ENCODE peak calls at places on chromosomes 7 and 10, in ten cellular contexts. M is IMR-90, L is fibroblast of mammary gland, U is neural progenitor cell, C is neuronal stem cell, K is breast epithelium, X is foreskin fibroblast, G is GM23248, B is lower leg skin, R is tibial nerve. I is an unnamed sample.

GRCh38 chr7:74312418-74313021 is 23.3 kb downstream of the CLIP2 start:
- DNase-seq in L (no peak), U (no peak), C (no peak), K (peak; percentile 58), B (peak; percentile 88), M (no peak), R (no peak), G (no peak), X (no peak), I (no peak)

GRCh38 chr10:103637855-103638561 is 144.5 kb downstream of the NEURL1 start:
- DNase-seq in X (peak; percentile 92), K (peak; percentile 86), B (no peak), U (peak; percentile 33), R (peak; percentile 76), C (no peak), L (peak; percentile 94), G (peak; percentile 98), M (peak; percentile 92), I (peak; percentile 92)

GRCh38 chr10:52347327-52347667 is 33.2 kb downstream of the DKK1 start:
- DNase-seq in C (no peak), B (no peak), R (no peak), K (no peak), X (no peak), G (no peak), U (no peak), M (no peak), L (no peak), I (no peak)

GRCh38 chr7:108324053-108325038 is 131.9 kb downstream of the NRCAM start:
- DNase-seq in K (no peak), U (peak; percentile 36), X (no peak), G (no peak), C (no peak), B (no peak), M (no peak), R (no peak), L (no peak), I (no peak)

GRCh38 chr10:3473271-3473670 is 300.7 kb upstream of the PITRM1 start:
- DNase-seq in G (no peak), C (no peak), M (no peak), B (peak; percentile 84), L (no peak), R (no peak), X (no peak), U (no peak), K (peak; percentile 54), I (no peak)

GRCh38 chr7:98214811-98215321 is 3.6 kb downstream of the BHLHA15 start:
- DNase-seq in L (no peak), G (no peak), K (no peak), R (no peak), M (no peak), B (no peak), U (no peak), X (no peak), C (no peak), I (no peak)

GRCh38 chr7:150986099-150986512 is 4.7 kb upstream of the NOS3 start:
- DNase-seq in G (peak; percentile 70), L (peak; percentile 45), B (no peak), M (peak; percentile 48), R (peak; percentile 25), U (peak; percentile 85), K (no peak), X (peak; percentile 78), C (no peak), I (peak; percentile 38)

GRCh38 chr7:25926009-25926408 is 226.0 kb upstream of the NFE2L3 start:
- DNase-seq in G (peak; percentile 28), C (no peak), R (no peak), M (no peak), B (no peak), L (no peak), X (no peak), K (no peak), U (no peak), I (no peak)

GRCh38 chr10:1127629-1128028 is 71.4 kb downstream of the WDR37 start:
- DNase-seq in B (no peak), R (no peak), C (no peak), K (no peak), G (no peak), U (no peak), X (no peak), M (no peak), L (no peak), I (no peak)

GRCh38 chr7:79434867-79435266 is 18.6 kb downstream of the MAGI2 start:
- DNase-seq in L (no peak), K (no peak), R (no peak), M (no peak), U (no peak), X (peak; percentile 60), B (no peak), G (no peak), C (no peak), I (no peak)

GRCh38 chr7:79434098-79434497 is 19.4 kb downstream of the MAGI2 start:
- DNase-seq in L (peak; percentile 87), B (no peak), G (peak; percentile 92), K (no peak), U (no peak), C (no peak), R (no peak), M (peak; percentile 90), X (peak; percentile 81), I (peak; percentile 80)

GRCh38 chr7:79430391-79430790 is 23.1 kb downstream of the MAGI2 start:
- DNase-seq in G (no peak), L (no peak), U (no peak), B (no peak), M (no peak), X (no peak), C (no peak), K (no peak), R (no peak), I (no peak)

DNA sequence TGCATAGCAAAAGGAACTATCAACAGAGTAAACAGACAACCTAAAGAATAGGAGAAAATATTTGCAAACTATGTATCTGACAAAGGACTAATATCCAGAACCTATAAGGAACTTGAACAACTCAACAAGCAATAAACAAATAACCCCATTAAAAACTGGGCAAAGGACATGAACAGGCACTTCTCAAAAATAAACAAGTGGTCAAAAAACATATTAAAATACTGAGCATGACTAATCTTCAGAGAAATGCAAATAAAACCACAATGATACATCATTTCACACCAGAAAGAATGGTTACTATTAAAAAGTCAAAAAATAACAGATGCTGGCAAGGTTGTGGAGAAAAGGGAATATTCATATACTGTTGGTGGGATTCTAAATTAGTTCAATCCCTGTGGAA is 17.1 kb downstream of the MAGI2 start:
- DNase-seq in L (peak; percentile 48), C (no peak), X (peak; percentile 29), M (no peak), K (no peak), B (no peak), R (no peak), U (no peak), G (peak; percentile 37), I (no peak)
- H3K4me3 ChIP-seq in L (no peak overlapping the region), C (no peak overlapping the region), X (no peak overlapping the region), M (no peak overlapping the region), K (no peak overlapping the region), B (no peak overlapping the region), R (no peak overlapping the region), U (no peak overlapping the region), G (no peak overlapping the region), I (no peak overlapping the region)

GRCh38 chr10:87817291-87817872 is 644 bp downstream of the ATAD1 start:
- DNase-seq in R (no peak), M (peak; percentile 8), B (no peak), C (no peak), G (peak; percentile 33), U (no peak), X (peak; percentile 8), L (no peak), K (no peak), I (no peak)

GRCh38 chr10:87817873-87818504 is at the start of gene ATAD1:
- DNase-seq in X (peak; percentile 94), G (peak; percentile 92), U (peak; percentile 89), B (peak; percentile 94), M (peak; percentile 80), C (peak; percentile 78), L (peak; percentile 72), R (peak; percentile 55), K (peak; percentile 77), I (peak; percentile 82)

GRCh38 chr10:87816842-87817178 is 1.2 kb downstream of the ATAD1 start:
- DNase-seq in B (no peak), G (peak; percentile 30), C (no peak), X (no peak), R (no peak), K (no peak), U (no peak), M (no peak), L (peak; percentile 6), I (no peak)

GRCh38 chr10:87818505-87819273 is 663 bp upstream of the ATAD1 start:
- DNase-seq in M (peak; percentile 43), B (no peak), U (peak; percentile 40), C (peak; percentile 17), X (peak; percentile 44), G (peak; percentile 63), L (peak; percentile 32), R (no peak), K (peak; percentile 22), I (peak; percentile 16)

GRCh38 chr10:87816163-87816841 is 1.7 kb downstream of the ATAD1 start:
- DNase-seq in C (no peak), M (no peak), L (no peak), B (no peak), U (no peak), R (no peak), X (no peak), K (no peak), G (peak; percentile 26), I (no peak)
- H3K4me3 ChIP-seq in C (no peak overlapping the region), M (no peak overlapping the region), L (peak overlapping the region; percentile 93), B (no peak overlapping the region), U (peak overlapping the region; percentile 73), R (no peak overlapping the region), X (peak overlapping the region; percentile 87), K (peak overlapping the region; percentile 90), G (peak overlapping the region; percentile 94), I (no peak overlapping the region)

DNA sequence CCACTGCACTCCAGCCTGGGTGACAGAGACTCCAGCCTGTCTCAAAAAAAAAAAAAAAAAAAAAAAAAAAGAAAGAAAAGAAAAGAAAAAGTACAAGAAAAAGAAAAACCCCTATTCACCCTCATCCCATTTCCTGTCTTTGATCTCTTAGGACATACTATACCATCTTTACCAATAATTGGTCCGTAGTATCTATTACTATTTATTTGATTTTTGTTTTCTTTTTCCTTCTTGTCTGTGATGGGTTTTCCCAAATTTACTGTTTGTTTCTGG is 41.6 kb downstream of the PDIA4 start:
- DNase-seq in U (no peak), B (no peak), L (no peak), M (no peak), R (no peak), G (no peak), X (no peak), C (no peak), K (no peak), I (no peak)
- H3K4me3 ChIP-seq in U (peak overlapping the region; percentile 76), B (no peak overlapping the region), L (no peak overlapping the region), M (no peak overlapping the region), R (no peak overlapping the region), G (peak overlapping the region; percentile 97), X (no peak overlapping the region), C (no peak overlapping the region), K (peak overlapping the region; percentile 83), I (no peak overlapping the region)

DNA sequence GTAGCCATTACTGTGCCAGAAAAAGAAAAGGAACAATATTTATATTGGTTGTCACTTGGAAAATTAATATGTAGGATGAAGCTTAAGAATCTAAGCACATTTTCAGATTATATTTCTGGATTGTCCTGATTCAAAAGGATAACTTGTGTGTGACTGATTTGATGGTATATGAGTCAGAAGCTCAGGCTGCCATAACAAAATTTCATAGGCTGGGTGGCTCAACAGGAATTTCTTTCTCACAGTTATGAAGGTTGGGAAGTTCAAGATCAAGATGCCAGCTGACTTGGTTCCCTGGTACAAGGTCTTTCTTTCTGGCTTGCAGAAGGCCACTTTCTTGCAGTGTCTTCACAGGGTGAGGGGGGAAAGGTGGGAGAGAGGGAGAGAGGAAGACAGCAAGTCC is 108.5 kb downstream of the ST7 start:
- DNase-seq in K (no peak), B (no peak), G (peak; percentile 48), C (no peak), M (peak; percentile 80), L (peak; percentile 48), R (no peak), X (peak; percentile 45), U (no peak), I (peak; percentile 35)
- H3K4me3 ChIP-seq in K (no peak overlapping the region), B (no peak overlapping the region), G (no peak overlapping the region), C (no peak overlapping the region), M (no peak overlapping the region), L (no peak overlapping the region), R (no peak overlapping the region), X (no peak overlapping the region), U (no peak overlapping the region), I (no peak overlapping the region)

I was measured in AG10803.